ENCODE peak calls at places on chromosomes 6 and 20, in four cellular contexts. A is adrenal gland, W is stomach, U is mesendoderm. Q is an unnamed sample.

GRCh38 chr20:56731041-56731440 is 101.9 kb downstream of the TFAP2C start:
- DNase-seq in A (no peak), W (no peak), U (no peak), Q (no peak)

GRCh38 chr6:148464319-148465010 is 121.8 kb downstream of the SASH1 start:
- DNase-seq in A (peak), W (peak), U (peak), Q (peak)

GRCh38 chr6:126181173-126181741 is 158.7 kb upstream of the CENPW start:
- DNase-seq in A (no peak), W (no peak), U (peak), Q (no peak)

GRCh38 chr6:125866433-125866832 is 75.7 kb downstream of the NCOA7 start:
- DNase-seq in A (no peak), W (no peak), U (no peak), Q (no peak)

GRCh38 chr6:7215140-7215539 is 97.9 kb downstream of the SSR1 start:
- DNase-seq in A (no peak), W (no peak), U (no peak), Q (no peak)

GRCh38 chr20:37911838-37912273 is 8.9 kb downstream of the VSTM2L start:
- DNase-seq in A (no peak), W (no peak), U (peak), Q (no peak)

GRCh38 chr6:38804368-38804767 is 89.3 kb downstream of the DNAH8 start:
- DNase-seq in A (no peak), W (no peak), U (no peak), Q (no peak)

GRCh38 chr6:161273752-161274487 is at the start of gene AGPAT4:
- DNase-seq in A (peak), W (peak), U (peak), Q (peak)

GRCh38 chr6:33585403-33586107 is 5.5 kb upstream of the BAK1 start:
- DNase-seq in A (peak), W (peak), U (peak), Q (peak)

GRCh38 chr6:169933251-169933821 is 181.9 kb downstream of the ERMARD start:
- DNase-seq in A (no peak), W (peak), U (no peak), Q (no peak)

GRCh38 chr6:111661541-111662041 is 55.9 kb upstream of the TRAF3IP2 start:
- DNase-seq in A (no peak), W (peak), U (peak), Q (peak)

GRCh38 chr6:139475231-139475630 is 100.8 kb upstream of the CITED2 start:
- DNase-seq in A (no peak), W (no peak), U (peak), Q (no peak)

GRCh38 chr6:63674635-63675034 is 39.0 kb downstream of the PHF3 start:
- DNase-seq in A (no peak), W (no peak), U (no peak), Q (no peak)

GRCh38 chr6:63671098-63671754 is 35.6 kb downstream of the PHF3 start:
- DNase-seq in A (no peak), W (no peak), U (no peak), Q (no peak)

GRCh38 chr6:63673692-63674091 is 38.1 kb downstream of the PHF3 start:
- DNase-seq in A (no peak), W (no peak), U (no peak), Q (no peak)

GRCh38 chr6:63675138-63675537 is 39.5 kb downstream of the PHF3 start:
- DNase-seq in A (no peak), W (no peak), U (no peak), Q (no peak)

DNA sequence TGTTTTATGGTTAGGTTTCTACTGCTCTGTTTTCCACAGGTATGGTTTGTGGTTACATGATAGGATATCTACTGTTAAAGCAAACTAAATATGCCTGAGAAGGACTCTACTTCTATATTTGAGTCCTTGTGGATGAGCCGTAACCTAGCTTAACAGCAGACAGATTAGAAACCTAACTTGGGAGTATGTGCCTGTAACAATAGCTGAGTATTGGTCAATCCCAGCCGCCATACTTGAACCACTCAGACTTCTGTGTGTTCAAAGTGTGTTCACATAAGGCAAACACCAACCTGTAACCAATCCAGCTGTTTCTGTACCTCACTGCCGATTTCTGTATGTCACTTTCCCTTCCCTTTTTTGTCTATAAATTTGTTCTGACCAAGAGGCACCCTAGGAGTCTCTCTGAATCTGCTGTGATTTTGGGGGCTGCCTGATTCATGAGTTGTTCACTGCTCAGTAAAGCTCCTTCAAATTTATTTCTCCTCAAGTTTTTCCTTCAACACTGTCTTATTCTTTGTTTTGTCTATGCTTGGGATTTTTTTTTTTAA is 37.1 kb downstream of the PHF3 start:
- DNase-seq in A (no peak), W (no peak), U (no peak), Q (no peak)
- H3K27ac ChIP-seq in A (no peak), W (no peak), U (no peak), Q (no peak)

GRCh38 chr20:46791722-46792416 is 82.4 kb downstream of the SLC2A10 start:
- DNase-seq in A (no peak), W (no peak), U (peak), Q (no peak)
- H3K4me3 ChIP-seq in A (no peak), W (no peak), U (no peak), Q (no peak)

DNA sequence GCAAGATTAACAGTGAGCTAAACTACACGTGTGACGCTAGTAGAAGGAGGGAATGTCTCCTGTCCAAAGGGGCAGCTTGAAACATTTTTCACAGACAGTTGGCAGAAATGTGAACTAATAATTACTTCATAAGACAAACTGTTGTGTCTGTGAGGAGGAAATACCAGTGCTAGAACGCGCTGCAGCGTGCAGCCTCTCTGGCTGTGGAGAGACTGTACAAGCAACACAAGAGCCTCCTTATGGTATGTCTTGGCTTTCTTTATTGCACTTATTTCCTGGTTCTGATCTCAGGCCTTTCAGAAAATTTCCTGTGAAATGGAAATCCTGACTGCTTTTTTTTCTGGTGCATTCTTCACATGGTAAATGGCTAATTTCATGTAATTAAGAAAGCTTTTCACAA is 25.3 kb upstream of the TIAM2 start:
- DNase-seq in A (no peak), W (no peak), U (no peak), Q (no peak)
- H3K27ac ChIP-seq in A (no peak), W (no peak), U (no peak), Q (no peak)

GRCh38 chr6:15577550-15578171 is 85.2 kb downstream of the DTNBP1 start:
- DNase-seq in A (no peak), W (no peak), U (no peak), Q (no peak)
- H3K4me3 ChIP-seq in A (no peak), W (no peak), U (no peak), Q (no peak)

DNA sequence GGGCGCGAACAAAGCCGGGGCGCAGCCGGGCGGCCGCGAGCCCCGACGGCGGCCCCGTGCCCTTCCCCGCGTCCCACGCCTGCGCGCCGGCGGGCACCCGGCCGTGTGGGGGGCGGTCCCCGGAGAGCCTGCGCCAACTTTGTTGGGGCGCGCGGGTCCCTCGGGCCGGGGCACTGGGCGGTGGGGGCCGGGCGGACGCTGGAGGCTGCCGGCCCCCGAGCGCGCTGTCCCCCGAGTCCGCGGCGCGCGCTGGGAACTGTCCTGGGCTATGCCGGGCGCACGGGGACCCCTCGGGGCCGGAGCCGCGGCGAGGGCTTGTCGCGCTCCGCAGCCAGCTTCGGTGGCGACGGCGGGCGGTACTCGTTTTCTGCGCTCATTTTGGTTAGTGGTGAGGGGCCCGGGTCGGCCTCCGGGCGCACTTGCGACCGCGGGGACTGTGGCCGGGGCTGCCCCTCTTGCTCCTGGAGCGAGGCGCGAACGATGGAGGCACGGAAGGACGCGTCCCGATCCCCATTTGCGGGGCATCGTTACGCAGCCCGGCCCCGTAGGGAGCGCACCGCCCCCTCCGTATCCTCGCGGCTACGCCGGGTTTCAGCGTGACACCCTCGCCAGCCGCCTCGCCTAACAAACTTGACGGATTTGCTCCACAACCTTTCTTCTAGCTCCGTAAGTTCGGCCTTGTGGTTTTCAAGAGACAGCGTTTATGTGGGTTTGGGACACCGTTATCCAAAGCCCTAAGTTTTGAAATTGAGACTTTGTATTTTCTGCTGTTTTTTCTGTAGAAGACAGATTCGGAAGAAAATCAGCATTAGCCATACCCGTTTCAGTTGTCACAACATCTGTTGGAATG is 632 bp downstream of the SS18L1 start:
- DNase-seq in A (peak), W (peak), U (peak), Q (peak)
- H3K27ac ChIP-seq in A (peak), W (peak), U (peak), Q (peak)

DNA sequence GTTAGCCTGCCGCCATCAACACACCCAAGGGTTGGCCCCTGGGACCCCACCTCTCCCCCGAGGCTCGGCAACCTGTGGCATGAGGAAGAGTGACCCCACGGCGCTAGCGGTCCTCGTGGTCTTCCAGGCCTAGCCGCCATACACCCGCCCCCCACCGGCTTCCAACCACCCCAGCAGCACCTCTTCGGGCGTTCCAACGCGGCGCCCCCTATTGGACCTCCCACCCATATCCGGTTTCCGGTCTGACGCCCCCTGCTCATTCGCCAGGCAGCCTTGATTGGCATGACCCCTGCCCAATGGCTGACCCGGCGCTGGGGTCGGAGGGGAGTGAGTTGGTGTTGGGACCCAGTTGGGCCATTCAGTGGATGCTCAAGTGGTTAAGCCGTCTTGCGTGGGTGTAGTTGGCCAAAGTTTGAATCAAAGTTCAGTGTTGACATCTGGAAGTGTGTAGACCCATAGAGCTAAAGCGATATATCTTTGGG is at the start of gene GNAS-AS1:
- DNase-seq in A (peak), W (peak), U (peak), Q (peak)
- H3K4me3 ChIP-seq in A (no peak), W (peak), U (peak), Q (no peak)

DNA sequence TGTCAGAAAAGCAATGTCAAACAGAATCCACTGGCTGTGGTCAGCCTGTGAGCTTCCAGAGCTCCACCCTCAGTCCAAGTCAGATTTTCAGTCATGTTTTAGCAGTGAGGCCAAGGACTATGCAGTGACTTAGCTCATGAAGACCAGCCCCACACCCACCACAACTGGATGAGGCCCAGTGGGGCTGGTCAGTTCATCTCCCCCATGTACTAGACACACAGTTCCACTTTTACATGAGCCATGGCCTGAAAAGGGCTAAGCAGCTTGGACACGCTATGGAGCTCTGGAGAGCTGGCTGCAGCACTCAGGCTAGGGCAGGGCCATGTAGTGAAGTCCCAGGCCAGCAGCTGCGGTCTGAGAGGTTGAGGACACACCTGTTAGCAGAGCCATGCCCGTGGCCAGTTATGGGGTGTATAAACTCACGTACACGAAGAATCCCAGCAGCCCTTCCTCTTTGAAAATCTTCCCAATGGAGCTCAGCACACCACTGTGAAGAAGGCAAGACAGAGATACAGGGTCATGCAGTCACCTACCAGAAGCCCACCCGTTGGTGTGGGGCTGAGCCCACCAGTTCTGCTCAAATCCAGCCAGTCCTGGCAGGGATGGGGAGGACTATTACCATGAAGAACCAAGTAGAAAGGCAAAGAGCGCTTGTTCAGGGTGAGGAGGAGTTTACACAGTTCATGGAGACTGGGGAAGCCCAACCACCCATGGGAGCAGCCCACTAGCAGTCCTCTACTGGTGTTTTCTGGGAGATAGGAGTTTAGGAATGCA is 10.6 kb downstream of the MTCH1 start:
- DNase-seq in A (no peak), W (no peak), U (no peak), Q (no peak)
- H3K27ac ChIP-seq in A (peak), W (no peak), U (no peak), Q (peak)

GRCh38 chr6:142942238-142942637 is 2.7 kb downstream of the HIVEP2 start:
- DNase-seq in A (no peak), W (no peak), U (peak), Q (no peak)
- H3K4me3 ChIP-seq in A (no peak), W (no peak), U (no peak), Q (no peak)

DNA sequence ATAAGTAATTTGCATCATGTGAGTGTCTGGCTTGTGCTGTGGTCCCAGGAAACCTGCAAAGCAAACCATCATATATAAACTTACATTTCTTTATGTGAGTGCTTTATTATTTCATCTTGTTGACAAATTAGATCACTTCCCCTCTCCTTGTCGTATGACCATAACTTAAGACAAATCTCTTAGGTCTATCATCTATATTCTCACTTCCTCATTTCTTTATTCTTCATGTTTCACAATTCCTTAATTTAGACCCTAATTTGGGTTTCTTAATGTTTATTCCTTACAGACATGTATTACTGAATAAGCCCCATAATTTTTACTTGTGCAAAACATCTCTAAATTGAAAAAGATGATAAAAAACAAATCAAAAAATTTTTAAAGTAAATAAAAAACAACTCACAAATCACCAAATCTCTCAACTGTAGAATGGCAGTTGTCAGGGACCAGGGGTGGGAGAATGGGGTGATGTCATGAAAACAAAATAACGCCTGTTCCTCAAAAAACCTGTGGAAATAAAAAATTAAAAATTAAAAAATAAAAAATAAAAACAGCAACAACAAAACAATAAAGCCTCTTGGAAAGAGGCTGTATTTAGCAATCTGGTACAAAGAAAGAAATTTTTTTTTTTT is 49.5 kb upstream of the FBXO30 start:
- DNase-seq in A (no peak), W (no peak), U (no peak), Q (no peak)
- H3K27ac ChIP-seq in A (no peak), W (no peak), U (no peak), Q (no peak)